ENCODE peak calls at places on chromosomes 16 and 17, in seven cellular contexts. O, Z, A, B, M, C and Y are unnamed samples.

GRCh38 chr17:76367647-76368046 is 13.9 kb upstream of the PRPSAP1 start:
- DNase-seq in O (no peak), Z (no peak), A (no peak), B (no peak), M (no peak), C (no peak), Y (no peak)

GRCh38 chr16:74252329-74252728 is 44.3 kb upstream of the PSMD7 start:
- DNase-seq in O (no peak), Z (no peak), A (no peak), B (no peak), M (no peak), C (no peak), Y (no peak)

GRCh38 chr16:12095275-12096161 is 119.0 kb downstream of the SNX29 start:
- DNase-seq in O (peak; percentile 67), Z (peak; percentile 55), A (peak; percentile 28), B (peak; percentile 80), M (peak; percentile 48), C (peak; percentile 83), Y (no peak)

GRCh38 chr17:76570457-76570856 is 15.2 kb downstream of the ST6GALNAC2 start:
- DNase-seq in O (no peak), Z (no peak), A (no peak), B (no peak), M (no peak), C (no peak), Y (no peak)

GRCh38 chr16:25135239-25135878 is 23.8 kb downstream of the LCMT1 start:
- DNase-seq in O (no peak), Z (peak; percentile 67), A (no peak), B (no peak), M (no peak), C (no peak), Y (peak; percentile 32)

GRCh38 chr17:30021708-30022317 is 80.4 kb downstream of the EFCAB5 start:
- DNase-seq in O (no peak), Z (peak; percentile 41), A (peak; percentile 62), B (peak; percentile 67), M (peak; percentile 24), C (peak; percentile 69), Y (peak; percentile 31)

GRCh38 chr16:68644715-68645493 is at the start of gene CDH3:
- DNase-seq in O (peak; percentile 94), Z (peak; percentile 48), A (no peak), B (peak; percentile 58), M (peak; percentile 15), C (peak; percentile 95), Y (no peak)

GRCh38 chr16:49833055-49833454 is 22.9 kb downstream of the ZNF423 start:
- DNase-seq in O (no peak), Z (no peak), A (no peak), B (no peak), M (no peak), C (peak; percentile 56), Y (no peak)

GRCh38 chr16:28494141-28494851 is at the start of gene APOBR:
- DNase-seq in O (no peak), Z (no peak), A (peak; percentile 51), B (no peak), M (peak; percentile 92), C (no peak), Y (no peak)

GRCh38 chr17:64504769-64505319 is 1.2 kb downstream of the DDX5 start:
- DNase-seq in O (no peak), Z (peak; percentile 80), A (no peak), B (no peak), M (no peak), C (no peak), Y (no peak)

GRCh38 chr16:70700101-70701020 is 14.5 kb upstream of the MTSS2 start:
- DNase-seq in O (no peak), Z (no peak), A (no peak), B (no peak), M (no peak), C (no peak), Y (no peak)

GRCh38 chr16:51834131-51834530 is 683.1 kb upstream of the SALL1 start:
- DNase-seq in O (no peak), Z (peak; percentile 23), A (no peak), B (no peak), M (no peak), C (no peak), Y (no peak)

GRCh38 chr17:1583569-1583968 is 21.0 kb upstream of the PITPNA start:
- DNase-seq in O (no peak), Z (no peak), A (no peak), B (no peak), M (no peak), C (no peak), Y (no peak)

GRCh38 chr16:19168173-19169080 is at the start of gene SYT17:
- DNase-seq in O (peak; percentile 35), Z (no peak), A (no peak), B (peak; percentile 35), M (no peak), C (peak; percentile 54), Y (no peak)

GRCh38 chr16:87855852-87856715 is 13.2 kb downstream of the SLC7A5 start:
- DNase-seq in O (no peak), Z (peak; percentile 52), A (no peak), B (no peak), M (no peak), C (no peak), Y (no peak)

GRCh38 chr17:70295329-70295728 is 126.0 kb downstream of the KCNJ2 start:
- DNase-seq in O (no peak), Z (no peak), A (no peak), B (no peak), M (no peak), C (no peak), Y (no peak)

GRCh38 chr17:81930142-81931125 is 2.9 kb upstream of the MAFG start:
- DNase-seq in O (no peak), Z (no peak), A (no peak), B (no peak), M (no peak), C (no peak), Y (no peak)

GRCh38 chr17:59830846-59831486 is 61.8 kb downstream of the TUBD1 start:
- DNase-seq in O (no peak), Z (peak; percentile 15), A (no peak), B (no peak), M (no peak), C (no peak), Y (no peak)

GRCh38 chr16:46817961-46818360 is 13.0 kb downstream of the C16orf87 start:
- DNase-seq in O (no peak), Z (peak; percentile 59), A (no peak), B (no peak), M (no peak), C (peak; percentile 18), Y (no peak)

GRCh38 chr16:54171855-54172537 is 114.6 kb downstream of the IRX3 start:
- DNase-seq in O (no peak), Z (peak; percentile 90), A (no peak), B (peak; percentile 38), M (no peak), C (peak; percentile 45), Y (no peak)

GRCh38 chr16:83899272-83899897 is 470 bp downstream of the MLYCD start:
- DNase-seq in O (peak; percentile 47), Z (peak; percentile 71), A (peak; percentile 20), B (peak; percentile 78), M (peak; percentile 18), C (peak; percentile 73), Y (no peak)

GRCh38 chr17:33854596-33854995 is 400.5 kb upstream of the CCL2 start:
- DNase-seq in O (no peak), Z (peak; percentile 62), A (no peak), B (no peak), M (no peak), C (no peak), Y (no peak)

GRCh38 chr16:48081656-48082055 is 74.1 kb downstream of the ABCC12 start:
- DNase-seq in O (no peak), Z (peak; percentile 93), A (no peak), B (no peak), M (no peak), C (no peak), Y (peak; percentile 11)

GRCh38 chr16:81473066-81473488 is 28.5 kb downstream of the CMIP start:
- DNase-seq in O (no peak), Z (no peak), A (no peak), B (no peak), M (no peak), C (peak; percentile 22), Y (no peak)
- TF ChIP-seq CTCF in O (no peak), Z (no peak), A (no peak), B (no peak), M (no peak), C (no peak), Y (no peak)

DNA sequence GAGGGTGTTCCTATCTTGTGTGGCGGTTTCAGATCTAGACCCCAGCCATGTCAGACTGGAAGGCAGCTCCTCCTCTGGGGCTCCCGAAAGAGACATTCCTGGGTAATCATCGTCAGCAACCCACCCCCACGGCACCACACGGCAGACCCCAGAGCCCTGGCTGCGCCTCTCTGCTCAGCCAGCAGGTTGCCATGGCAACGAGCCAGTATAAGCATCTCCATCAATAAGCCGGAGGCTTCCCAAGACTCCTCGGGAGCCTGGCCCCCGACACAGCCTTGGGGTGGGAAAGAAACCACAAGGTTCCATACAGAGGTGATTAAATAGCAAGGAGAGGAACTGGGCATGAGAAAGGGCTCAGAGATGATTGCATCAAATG is 320.7 kb upstream of the TNRC6C start:
- DNase-seq in O (peak; percentile 42), Z (peak; percentile 2), A (no peak), B (no peak), M (no peak), C (peak; percentile 52), Y (no peak)
- TF ChIP-seq CTCF in O (no peak), Z (no peak), A (no peak), B (no peak), M (no peak), C (no peak), Y (no peak)

GRCh38 chr17:78144736-78145641 is 1.2 kb upstream of the C17orf99 start:
- DNase-seq in O (no peak), Z (no peak), A (no peak), B (no peak), M (no peak), C (no peak), Y (no peak)
- TF ChIP-seq CTCF in O (no peak), Z (no peak), A (no peak), B (no peak), M (no peak), C (no peak), Y (no peak)

GRCh38 chr16:29756654-29757053 is 10.9 kb upstream of the C16orf54 start:
- DNase-seq in O (no peak), Z (peak; percentile 22), A (no peak), B (peak; percentile 2), M (peak; percentile 60), C (no peak), Y (no peak)
- TF ChIP-seq CTCF in O (no peak), Z (no peak), A (no peak), B (no peak), M (no peak), C (no peak), Y (no peak)

DNA sequence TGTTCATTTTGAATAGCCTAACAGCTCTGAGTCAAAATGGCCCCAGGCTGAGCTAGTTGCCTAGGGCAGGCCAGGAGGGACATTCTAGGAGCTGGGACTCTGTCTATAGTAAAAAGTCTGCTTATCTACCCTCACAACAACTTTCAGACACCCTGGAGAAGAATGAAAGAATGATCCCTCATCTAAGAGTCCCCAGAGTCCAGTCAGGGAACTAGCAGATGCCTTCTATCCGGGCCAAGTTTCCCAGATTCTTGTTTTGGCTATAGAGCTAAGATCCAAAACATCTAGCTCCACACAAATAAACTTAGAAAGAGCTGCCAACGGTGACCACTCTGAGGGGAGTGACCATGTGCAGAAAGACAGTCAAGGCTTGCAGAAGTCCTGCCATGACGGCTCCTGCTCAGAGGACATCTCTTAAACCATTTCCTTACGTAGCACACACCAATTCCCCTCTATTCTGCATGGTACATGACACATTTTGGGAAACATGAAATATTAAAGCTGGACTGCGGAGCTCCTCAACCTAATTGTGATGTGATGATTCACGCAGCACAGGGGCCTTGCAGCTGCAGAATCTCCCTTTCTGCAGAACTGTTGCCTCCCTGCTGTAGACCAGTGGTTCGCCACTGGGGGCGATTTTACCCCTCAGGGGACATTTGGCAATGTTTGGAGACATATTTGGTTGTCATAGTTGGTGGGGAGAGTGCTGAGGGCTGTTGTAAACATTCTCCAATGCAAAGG is 24.2 kb downstream of the FAM20A start:
- DNase-seq in O (no peak), Z (no peak), A (no peak), B (no peak), M (no peak), C (no peak), Y (peak; percentile 63)
- TF ChIP-seq CTCF in O (no peak), Z (peak; percentile 43), A (no peak), B (peak; percentile 41), M (no peak), C (peak; percentile 35), Y (peak; percentile 43)